ENCODE peak calls at places on chromosome 2, in ten cellular contexts. One of them, this sample, is unnamed.

GRCh38 chr2:228426502-228427216 is 245.2 kb upstream of the SPHKAP start:
- DNase-seq in spleen: no peak
- DNase-seq in prostate gland: no peak
- DNase-seq in astrocyte of the cerebellum: no peak
- DNase-seq in pancreas: no peak
- DNase-seq in IMR-90: no peak
- DNase-seq in H1: no peak
- DNase-seq in SK-N-SH: no peak
- DNase-seq in HFF-Myc: no peak
- DNase-seq in GM12865: no peak
- DNase-seq in this sample: no peak

GRCh38 chr2:67394734-67395133 is 2.4 kb upstream of the ETAA1 start:
- DNase-seq in astrocyte of the cerebellum: no peak
- DNase-seq in H1: no peak
- DNase-seq in HFF-Myc: no peak
- DNase-seq in SK-N-SH: no peak
- DNase-seq in spleen: no peak
- DNase-seq in IMR-90: peak
- DNase-seq in pancreas: no peak
- DNase-seq in GM12865: no peak
- DNase-seq in prostate gland: no peak
- DNase-seq in this sample: no peak

GRCh38 chr2:111995148-111995547 is 59.9 kb upstream of the TMEM87B start:
- DNase-seq in GM12865: no peak
- DNase-seq in IMR-90: no peak
- DNase-seq in pancreas: no peak
- DNase-seq in spleen: no peak
- DNase-seq in prostate gland: no peak
- DNase-seq in H1: peak
- DNase-seq in astrocyte of the cerebellum: no peak
- DNase-seq in SK-N-SH: no peak
- DNase-seq in HFF-Myc: no peak
- DNase-seq in this sample: no peak

GRCh38 chr2:129705105-129705504 is 274.4 kb upstream of the RAB6C start:
- DNase-seq in H1: no peak
- DNase-seq in prostate gland: no peak
- DNase-seq in astrocyte of the cerebellum: no peak
- DNase-seq in GM12865: no peak
- DNase-seq in pancreas: no peak
- DNase-seq in IMR-90: no peak
- DNase-seq in SK-N-SH: no peak
- DNase-seq in spleen: no peak
- DNase-seq in HFF-Myc: no peak
- DNase-seq in this sample: no peak

GRCh38 chr2:204544961-204545860 is at the start of gene PARD3B:
- DNase-seq in GM12865: peak
- DNase-seq in H1: peak
- DNase-seq in prostate gland: peak
- DNase-seq in HFF-Myc: no peak
- DNase-seq in astrocyte of the cerebellum: no peak
- DNase-seq in spleen: peak
- DNase-seq in pancreas: peak
- DNase-seq in SK-N-SH: peak
- DNase-seq in IMR-90: peak
- DNase-seq in this sample: peak

GRCh38 chr2:164896226-164896625 is 54.6 kb upstream of the COBLL1 start:
- DNase-seq in spleen: no peak
- DNase-seq in HFF-Myc: no peak
- DNase-seq in GM12865: no peak
- DNase-seq in IMR-90: peak
- DNase-seq in SK-N-SH: no peak
- DNase-seq in prostate gland: no peak
- DNase-seq in astrocyte of the cerebellum: no peak
- DNase-seq in H1: no peak
- DNase-seq in pancreas: no peak
- DNase-seq in this sample: no peak

GRCh38 chr2:50878256-50878655 is 153.7 kb downstream of the NRXN1 start:
- DNase-seq in GM12865: peak
- DNase-seq in astrocyte of the cerebellum: no peak
- DNase-seq in spleen: no peak
- DNase-seq in HFF-Myc: no peak
- DNase-seq in pancreas: no peak
- DNase-seq in IMR-90: no peak
- DNase-seq in prostate gland: no peak
- DNase-seq in H1: no peak
- DNase-seq in SK-N-SH: no peak
- DNase-seq in this sample: no peak

GRCh38 chr2:85886585-85886984 is 2.2 kb downstream of the ST3GAL5 start:
- DNase-seq in prostate gland: peak
- DNase-seq in GM12865: no peak
- DNase-seq in pancreas: no peak
- DNase-seq in spleen: no peak
- DNase-seq in HFF-Myc: peak
- DNase-seq in IMR-90: peak
- DNase-seq in H1: no peak
- DNase-seq in astrocyte of the cerebellum: no peak
- DNase-seq in SK-N-SH: no peak
- DNase-seq in this sample: no peak

GRCh38 chr2:170553748-170554147 is 161.4 kb upstream of the SP5 start:
- DNase-seq in H1: no peak
- DNase-seq in prostate gland: no peak
- DNase-seq in astrocyte of the cerebellum: no peak
- DNase-seq in spleen: no peak
- DNase-seq in pancreas: no peak
- DNase-seq in SK-N-SH: no peak
- DNase-seq in HFF-Myc: no peak
- DNase-seq in GM12865: peak
- DNase-seq in IMR-90: no peak
- DNase-seq in this sample: no peak

GRCh38 chr2:57371186-57371585 is 675.4 kb upstream of the VRK2 start:
- DNase-seq in SK-N-SH: no peak
- DNase-seq in spleen: no peak
- DNase-seq in pancreas: no peak
- DNase-seq in prostate gland: no peak
- DNase-seq in H1: no peak
- DNase-seq in GM12865: no peak
- DNase-seq in astrocyte of the cerebellum: no peak
- DNase-seq in HFF-Myc: no peak
- DNase-seq in IMR-90: no peak
- DNase-seq in this sample: no peak

GRCh38 chr2:42048318-42049251 is 764 bp downstream of the PKDCC start:
- DNase-seq in prostate gland: no peak
- DNase-seq in H1: no peak
- DNase-seq in GM12865: no peak
- DNase-seq in HFF-Myc: no peak
- DNase-seq in IMR-90: peak
- DNase-seq in spleen: no peak
- DNase-seq in SK-N-SH: peak
- DNase-seq in astrocyte of the cerebellum: no peak
- DNase-seq in pancreas: no peak
- DNase-seq in this sample: no peak

GRCh38 chr2:34998726-34999125 is 1356.9 kb upstream of the CRIM1 start:
- DNase-seq in astrocyte of the cerebellum: no peak
- DNase-seq in prostate gland: no peak
- DNase-seq in pancreas: no peak
- DNase-seq in IMR-90: no peak
- DNase-seq in H1: no peak
- DNase-seq in HFF-Myc: no peak
- DNase-seq in spleen: no peak
- DNase-seq in SK-N-SH: no peak
- DNase-seq in GM12865: no peak
- DNase-seq in this sample: no peak

GRCh38 chr2:9199716-9200633 is 6.6 kb upstream of the ASAP2 start:
- DNase-seq in GM12865: no peak
- DNase-seq in prostate gland: no peak
- DNase-seq in pancreas: no peak
- DNase-seq in H1: peak
- DNase-seq in spleen: no peak
- DNase-seq in HFF-Myc: no peak
- DNase-seq in SK-N-SH: no peak
- DNase-seq in IMR-90: peak
- DNase-seq in astrocyte of the cerebellum: no peak
- DNase-seq in this sample: no peak

GRCh38 chr2:113012436-113013335 is 7.4 kb downstream of the IL36A start:
- DNase-seq in spleen: no peak
- DNase-seq in IMR-90: peak
- DNase-seq in H1: no peak
- DNase-seq in prostate gland: no peak
- DNase-seq in GM12865: no peak
- DNase-seq in HFF-Myc: no peak
- DNase-seq in pancreas: no peak
- DNase-seq in SK-N-SH: no peak
- DNase-seq in astrocyte of the cerebellum: no peak
- DNase-seq in this sample: no peak

GRCh38 chr2:230582851-230583283 is 129.8 kb upstream of the CAB39 start:
- DNase-seq in H1: no peak
- DNase-seq in IMR-90: peak
- DNase-seq in astrocyte of the cerebellum: no peak
- DNase-seq in SK-N-SH: no peak
- DNase-seq in GM12865: peak
- DNase-seq in spleen: no peak
- DNase-seq in prostate gland: no peak
- DNase-seq in HFF-Myc: no peak
- DNase-seq in pancreas: no peak
- DNase-seq in this sample: no peak

GRCh38 chr2:66301073-66301766 is 133.7 kb upstream of the MEIS1 start:
- DNase-seq in pancreas: no peak
- DNase-seq in prostate gland: no peak
- DNase-seq in spleen: no peak
- DNase-seq in HFF-Myc: no peak
- DNase-seq in GM12865: no peak
- DNase-seq in SK-N-SH: no peak
- DNase-seq in H1: no peak
- DNase-seq in astrocyte of the cerebellum: peak
- DNase-seq in IMR-90: peak
- DNase-seq in this sample: no peak

GRCh38 chr2:237474931-237475703 is 11.9 kb upstream of the MLPH start:
- DNase-seq in H1: peak
- DNase-seq in pancreas: peak
- DNase-seq in HFF-Myc: no peak
- DNase-seq in IMR-90: peak
- DNase-seq in prostate gland: peak
- DNase-seq in spleen: peak
- DNase-seq in GM12865: peak
- DNase-seq in astrocyte of the cerebellum: no peak
- DNase-seq in SK-N-SH: peak
- DNase-seq in this sample: no peak

GRCh38 chr2:64779117-64779690 is 125.5 kb upstream of the SERTAD2 start:
- DNase-seq in HFF-Myc: no peak
- DNase-seq in IMR-90: peak
- DNase-seq in prostate gland: no peak
- DNase-seq in spleen: no peak
- DNase-seq in H1: no peak
- DNase-seq in GM12865: no peak
- DNase-seq in astrocyte of the cerebellum: peak
- DNase-seq in pancreas: no peak
- DNase-seq in SK-N-SH: no peak
- DNase-seq in this sample: no peak

GRCh38 chr2:105398522-105399206 is at the start of gene FHL2:
- DNase-seq in SK-N-SH: peak
- DNase-seq in IMR-90: peak
- DNase-seq in H1: peak
- DNase-seq in pancreas: peak
- DNase-seq in HFF-Myc: no peak
- DNase-seq in GM12865: peak
- DNase-seq in prostate gland: peak
- DNase-seq in astrocyte of the cerebellum: peak
- DNase-seq in spleen: peak
- DNase-seq in this sample: peak
- H3K4me3 ChIP-seq in SK-N-SH: peak
- H3K4me3 ChIP-seq in IMR-90: peak
- H3K4me3 ChIP-seq in H1: peak
- H3K4me3 ChIP-seq in pancreas: peak
- H3K4me3 ChIP-seq in HFF-Myc: peak
- H3K4me3 ChIP-seq in GM12865: peak
- H3K4me3 ChIP-seq in prostate gland: peak
- H3K4me3 ChIP-seq in astrocyte of the cerebellum: peak
- H3K4me3 ChIP-seq in spleen: peak
- H3K4me3 ChIP-seq in this sample: peak

DNA sequence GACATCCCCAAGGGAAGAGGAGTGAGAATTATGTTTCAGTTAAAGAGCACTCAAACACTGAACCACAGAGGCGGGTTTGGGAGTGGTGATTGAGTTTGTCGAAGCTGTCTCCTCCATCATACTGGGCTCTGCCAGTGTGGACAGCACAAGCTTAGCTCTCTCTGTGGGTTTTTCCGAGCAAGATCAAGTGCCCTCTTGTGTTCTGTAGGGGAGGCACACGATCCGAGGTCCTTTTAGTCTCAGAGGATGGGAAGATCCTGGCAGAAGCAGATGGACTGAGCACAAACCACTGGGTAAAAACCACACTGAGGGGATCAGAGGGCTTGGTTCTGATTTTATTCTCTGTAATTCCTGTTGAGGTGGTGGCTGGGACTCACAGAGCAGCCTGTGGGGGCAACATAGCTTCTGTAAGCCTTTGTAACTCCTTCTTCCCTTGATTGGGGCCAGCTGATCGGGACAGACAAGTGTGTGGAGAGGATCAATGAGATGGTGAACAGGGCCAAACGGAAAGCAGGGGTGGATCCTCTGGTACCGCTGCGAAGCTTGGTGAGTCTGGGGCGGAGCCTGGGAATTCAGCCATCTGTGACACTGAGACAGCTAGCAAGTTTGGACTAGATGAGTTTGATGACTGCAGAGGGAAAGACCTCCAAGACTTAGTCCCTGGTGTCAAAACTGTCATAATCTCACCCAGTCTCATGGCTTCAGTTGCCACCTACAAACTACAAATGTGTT is 2.0 kb downstream of the NAGK start:
- DNase-seq in GM12865: peak
- DNase-seq in prostate gland: no peak
- DNase-seq in astrocyte of the cerebellum: no peak
- DNase-seq in IMR-90: peak
- DNase-seq in H1: no peak
- DNase-seq in pancreas: peak
- DNase-seq in SK-N-SH: peak
- DNase-seq in HFF-Myc: no peak
- DNase-seq in spleen: peak
- DNase-seq in this sample: no peak
- H3K4me3 ChIP-seq in GM12865: peak
- H3K4me3 ChIP-seq in prostate gland: no peak
- H3K4me3 ChIP-seq in astrocyte of the cerebellum: peak
- H3K4me3 ChIP-seq in IMR-90: no peak
- H3K4me3 ChIP-seq in H1: no peak
- H3K4me3 ChIP-seq in pancreas: no peak
- H3K4me3 ChIP-seq in SK-N-SH: no peak
- H3K4me3 ChIP-seq in HFF-Myc: no peak
- H3K4me3 ChIP-seq in spleen: peak
- H3K4me3 ChIP-seq in this sample: no peak

GRCh38 chr2:186827862-186828492 is 21.0 kb downstream of the ZSWIM2 start:
- DNase-seq in pancreas: no peak
- DNase-seq in GM12865: no peak
- DNase-seq in IMR-90: no peak
- DNase-seq in astrocyte of the cerebellum: no peak
- DNase-seq in H1: no peak
- DNase-seq in spleen: no peak
- DNase-seq in prostate gland: no peak
- DNase-seq in SK-N-SH: no peak
- DNase-seq in HFF-Myc: no peak
- DNase-seq in this sample: no peak
- H3K4me3 ChIP-seq in pancreas: no peak
- H3K4me3 ChIP-seq in GM12865: no peak
- H3K4me3 ChIP-seq in IMR-90: no peak
- H3K4me3 ChIP-seq in astrocyte of the cerebellum: no peak
- H3K4me3 ChIP-seq in H1: no peak
- H3K4me3 ChIP-seq in spleen: no peak
- H3K4me3 ChIP-seq in prostate gland: no peak
- H3K4me3 ChIP-seq in SK-N-SH: no peak
- H3K4me3 ChIP-seq in HFF-Myc: no peak
- H3K4me3 ChIP-seq in this sample: no peak

GRCh38 chr2:207143474-207144190 is 22.1 kb downstream of the KLF7 start:
- DNase-seq in prostate gland: no peak
- DNase-seq in astrocyte of the cerebellum: peak
- DNase-seq in IMR-90: no peak
- DNase-seq in HFF-Myc: no peak
- DNase-seq in SK-N-SH: no peak
- DNase-seq in H1: peak
- DNase-seq in GM12865: peak
- DNase-seq in pancreas: peak
- DNase-seq in spleen: peak
- DNase-seq in this sample: no peak
- H3K4me3 ChIP-seq in prostate gland: no peak
- H3K4me3 ChIP-seq in astrocyte of the cerebellum: no peak
- H3K4me3 ChIP-seq in IMR-90: no peak
- H3K4me3 ChIP-seq in HFF-Myc: no peak
- H3K4me3 ChIP-seq in SK-N-SH: no peak
- H3K4me3 ChIP-seq in H1: no peak
- H3K4me3 ChIP-seq in GM12865: peak
- H3K4me3 ChIP-seq in pancreas: no peak
- H3K4me3 ChIP-seq in spleen: no peak
- H3K4me3 ChIP-seq in this sample: no peak